ENCODE peak calls at places on chromosomes 16 and 17, in seven cellular contexts. One of them, this sample, is unnamed.

GRCh38 chr16:79436885-79437284 is 163.7 kb downstream of the MAF start:
- DNase-seq in NCI-H510A treated with DMSO at 0.1 percent for 48 hours: no peak
- DNase-seq in Calu3: no peak
- DNase-seq in ascending aorta: no peak
- DNase-seq in G401: no peak
- DNase-seq in posterior cingulate gyrus: no peak
- DNase-seq in MM.1S: no peak
- DNase-seq in this sample: no peak

GRCh38 chr17:28968269-28968913 is 17.1 kb upstream of the PHF12 start:
- DNase-seq in NCI-H510A treated with DMSO at 0.1 percent for 48 hours: no peak
- DNase-seq in Calu3: no peak
- DNase-seq in ascending aorta: no peak
- DNase-seq in G401: no peak
- DNase-seq in posterior cingulate gyrus: peak
- DNase-seq in MM.1S: no peak
- DNase-seq in this sample: peak

GRCh38 chr17:78484300-78485159 is 92.7 kb downstream of the DNAH17 start:
- DNase-seq in NCI-H510A treated with DMSO at 0.1 percent for 48 hours: no peak
- DNase-seq in Calu3: peak
- DNase-seq in ascending aorta: no peak
- DNase-seq in G401: no peak
- DNase-seq in posterior cingulate gyrus: peak
- DNase-seq in MM.1S: no peak
- DNase-seq in this sample: peak

GRCh38 chr16:57859331-57859730 is 57.0 kb upstream of the KIFC3 start:
- DNase-seq in NCI-H510A treated with DMSO at 0.1 percent for 48 hours: no peak
- DNase-seq in Calu3: peak
- DNase-seq in ascending aorta: peak
- DNase-seq in G401: no peak
- DNase-seq in posterior cingulate gyrus: no peak
- DNase-seq in MM.1S: no peak
- DNase-seq in this sample: peak

GRCh38 chr17:57313276-57313835 is 57.0 kb downstream of the MSI2 start:
- DNase-seq in NCI-H510A treated with DMSO at 0.1 percent for 48 hours: peak
- DNase-seq in Calu3: no peak
- DNase-seq in ascending aorta: no peak
- DNase-seq in G401: no peak
- DNase-seq in posterior cingulate gyrus: no peak
- DNase-seq in MM.1S: no peak
- DNase-seq in this sample: peak

GRCh38 chr17:59008737-59009136 is 97.9 kb downstream of the TRIM37 start:
- DNase-seq in NCI-H510A treated with DMSO at 0.1 percent for 48 hours: no peak
- DNase-seq in Calu3: no peak
- DNase-seq in ascending aorta: no peak
- DNase-seq in G401: no peak
- DNase-seq in posterior cingulate gyrus: no peak
- DNase-seq in MM.1S: no peak
- DNase-seq in this sample: no peak

GRCh38 chr17:72100445-72100844 is 20.4 kb upstream of the SOX9 start:
- DNase-seq in NCI-H510A treated with DMSO at 0.1 percent for 48 hours: no peak
- DNase-seq in Calu3: no peak
- DNase-seq in ascending aorta: no peak
- DNase-seq in G401: no peak
- DNase-seq in posterior cingulate gyrus: no peak
- DNase-seq in MM.1S: no peak
- DNase-seq in this sample: no peak

GRCh38 chr17:20213429-20213828 is 204.3 kb downstream of the SPECC1 start:
- DNase-seq in NCI-H510A treated with DMSO at 0.1 percent for 48 hours: no peak
- DNase-seq in Calu3: peak
- DNase-seq in ascending aorta: no peak
- DNase-seq in G401: no peak
- DNase-seq in posterior cingulate gyrus: no peak
- DNase-seq in MM.1S: no peak
- DNase-seq in this sample: no peak

GRCh38 chr17:44972953-44973352 is 4.8 kb upstream of the C1QL1 start:
- DNase-seq in NCI-H510A treated with DMSO at 0.1 percent for 48 hours: no peak
- DNase-seq in Calu3: no peak
- DNase-seq in ascending aorta: no peak
- DNase-seq in G401: no peak
- DNase-seq in posterior cingulate gyrus: no peak
- DNase-seq in MM.1S: no peak
- DNase-seq in this sample: no peak

GRCh38 chr16:29729116-29729521 is 16.7 kb downstream of the C16orf54 start:
- DNase-seq in NCI-H510A treated with DMSO at 0.1 percent for 48 hours: peak
- DNase-seq in Calu3: peak
- DNase-seq in ascending aorta: no peak
- DNase-seq in G401: peak
- DNase-seq in posterior cingulate gyrus: peak
- DNase-seq in MM.1S: peak
- DNase-seq in this sample: peak

GRCh38 chr17:48711128-48711527 is 11.2 kb downstream of the PRAC1 start:
- DNase-seq in NCI-H510A treated with DMSO at 0.1 percent for 48 hours: no peak
- DNase-seq in Calu3: no peak
- DNase-seq in ascending aorta: no peak
- DNase-seq in G401: no peak
- DNase-seq in posterior cingulate gyrus: no peak
- DNase-seq in MM.1S: no peak
- DNase-seq in this sample: no peak

GRCh38 chr17:35079547-35079946 is 16.0 kb upstream of the RFFL start:
- DNase-seq in NCI-H510A treated with DMSO at 0.1 percent for 48 hours: no peak
- DNase-seq in Calu3: no peak
- DNase-seq in ascending aorta: no peak
- DNase-seq in G401: no peak
- DNase-seq in posterior cingulate gyrus: no peak
- DNase-seq in MM.1S: no peak
- DNase-seq in this sample: peak

GRCh38 chr17:49110504-49110903 is 22.1 kb upstream of the B4GALNT2 start:
- DNase-seq in NCI-H510A treated with DMSO at 0.1 percent for 48 hours: no peak
- DNase-seq in Calu3: no peak
- DNase-seq in ascending aorta: no peak
- DNase-seq in G401: no peak
- DNase-seq in posterior cingulate gyrus: no peak
- DNase-seq in MM.1S: no peak
- DNase-seq in this sample: no peak

GRCh38 chr16:30394603-30395154 is 541 bp upstream of the ZNF48 start:
- DNase-seq in NCI-H510A treated with DMSO at 0.1 percent for 48 hours: peak
- DNase-seq in Calu3: no peak
- DNase-seq in ascending aorta: no peak
- DNase-seq in G401: no peak
- DNase-seq in posterior cingulate gyrus: no peak
- DNase-seq in MM.1S: no peak
- DNase-seq in this sample: peak

GRCh38 chr17:2853722-2854580 is 57.7 kb downstream of the RAP1GAP2 start:
- DNase-seq in NCI-H510A treated with DMSO at 0.1 percent for 48 hours: peak
- DNase-seq in Calu3: peak
- DNase-seq in ascending aorta: no peak
- DNase-seq in G401: peak
- DNase-seq in posterior cingulate gyrus: no peak
- DNase-seq in MM.1S: no peak
- DNase-seq in this sample: peak